ENCODE peak calls at places on chromosomes 16 and 17, in seven cellular contexts. One of them, this sample, is unnamed.

GRCh38 chr16:66391726-66392670 is 25.5 kb downstream of the CDH5 start:
- DNase-seq in PC-9: no peak
- DNase-seq in thoracic aorta: no peak
- DNase-seq in keratinocyte: no peak
- DNase-seq in Peyer's patch: peak
- DNase-seq in sigmoid colon: no peak
- DNase-seq in dorsolateral prefrontal cortex: no peak
- DNase-seq in this sample: no peak

GRCh38 chr17:59963738-59964454 is 644 bp downstream of the RNFT1 start:
- DNase-seq in PC-9: peak
- DNase-seq in thoracic aorta: no peak
- DNase-seq in sigmoid colon: peak
- DNase-seq in Peyer's patch: peak
- DNase-seq in keratinocyte: no peak
- DNase-seq in dorsolateral prefrontal cortex: peak
- DNase-seq in this sample: peak

GRCh38 chr16:50279142-50279865 is 13.0 kb downstream of the ADCY7 start:
- DNase-seq in Peyer's patch: peak
- DNase-seq in thoracic aorta: no peak
- DNase-seq in sigmoid colon: peak
- DNase-seq in keratinocyte: no peak
- DNase-seq in dorsolateral prefrontal cortex: no peak
- DNase-seq in PC-9: no peak
- DNase-seq in this sample: no peak

GRCh38 chr17:36856921-36857381 is 80.3 kb upstream of the LHX1 start:
- DNase-seq in Peyer's patch: no peak
- DNase-seq in sigmoid colon: no peak
- DNase-seq in dorsolateral prefrontal cortex: no peak
- DNase-seq in keratinocyte: no peak
- DNase-seq in thoracic aorta: no peak
- DNase-seq in PC-9: no peak
- DNase-seq in this sample: no peak

GRCh38 chr16:87407511-87408112 is 15.5 kb downstream of the MAP1LC3B start:
- DNase-seq in sigmoid colon: peak
- DNase-seq in thoracic aorta: no peak
- DNase-seq in Peyer's patch: peak
- DNase-seq in dorsolateral prefrontal cortex: no peak
- DNase-seq in keratinocyte: no peak
- DNase-seq in PC-9: peak
- DNase-seq in this sample: peak

GRCh38 chr16:18983565-18984424 is at the start of gene TMC7:
- DNase-seq in sigmoid colon: peak
- DNase-seq in PC-9: peak
- DNase-seq in keratinocyte: no peak
- DNase-seq in Peyer's patch: peak
- DNase-seq in thoracic aorta: peak
- DNase-seq in dorsolateral prefrontal cortex: peak
- DNase-seq in this sample: peak

GRCh38 chr17:34624767-34625389 is 45.5 kb downstream of the TMEM132E start:
- DNase-seq in Peyer's patch: no peak
- DNase-seq in dorsolateral prefrontal cortex: no peak
- DNase-seq in thoracic aorta: no peak
- DNase-seq in sigmoid colon: no peak
- DNase-seq in keratinocyte: no peak
- DNase-seq in PC-9: no peak
- DNase-seq in this sample: no peak

GRCh38 chr17:12545877-12546513 is 119.7 kb upstream of the MYOCD start:
- DNase-seq in PC-9: no peak
- DNase-seq in keratinocyte: peak
- DNase-seq in Peyer's patch: peak
- DNase-seq in thoracic aorta: no peak
- DNase-seq in dorsolateral prefrontal cortex: no peak
- DNase-seq in sigmoid colon: no peak
- DNase-seq in this sample: peak

GRCh38 chr17:57045868-57046671 is 39.0 kb upstream of the AKAP1 start:
- DNase-seq in PC-9: no peak
- DNase-seq in thoracic aorta: no peak
- DNase-seq in dorsolateral prefrontal cortex: no peak
- DNase-seq in sigmoid colon: peak
- DNase-seq in keratinocyte: no peak
- DNase-seq in Peyer's patch: peak
- DNase-seq in this sample: no peak

GRCh38 chr16:71440669-71441347 is 1.0 kb downstream of the TLE7 start:
- DNase-seq in dorsolateral prefrontal cortex: no peak
- DNase-seq in keratinocyte: no peak
- DNase-seq in Peyer's patch: no peak
- DNase-seq in sigmoid colon: no peak
- DNase-seq in PC-9: no peak
- DNase-seq in thoracic aorta: no peak
- DNase-seq in this sample: peak

GRCh38 chr16:87702325-87702811 is 63.4 kb downstream of the KLHDC4 start:
- DNase-seq in thoracic aorta: no peak
- DNase-seq in Peyer's patch: peak
- DNase-seq in dorsolateral prefrontal cortex: no peak
- DNase-seq in keratinocyte: no peak
- DNase-seq in sigmoid colon: no peak
- DNase-seq in PC-9: no peak
- DNase-seq in this sample: no peak

GRCh38 chr16:68528686-68529379 is 10.3 kb upstream of the ZFP90 start:
- DNase-seq in Peyer's patch: peak
- DNase-seq in keratinocyte: no peak
- DNase-seq in PC-9: peak
- DNase-seq in thoracic aorta: peak
- DNase-seq in sigmoid colon: peak
- DNase-seq in dorsolateral prefrontal cortex: peak
- DNase-seq in this sample: peak

GRCh38 chr17:27520571-27521185 is 64.4 kb downstream of the KSR1 start:
- DNase-seq in dorsolateral prefrontal cortex: peak
- DNase-seq in thoracic aorta: no peak
- DNase-seq in keratinocyte: no peak
- DNase-seq in Peyer's patch: no peak
- DNase-seq in sigmoid colon: no peak
- DNase-seq in PC-9: no peak
- DNase-seq in this sample: no peak

GRCh38 chr17:7440823-7441174 is 1.5 kb downstream of the FGF11 start:
- DNase-seq in thoracic aorta: no peak
- DNase-seq in dorsolateral prefrontal cortex: no peak
- DNase-seq in sigmoid colon: no peak
- DNase-seq in keratinocyte: no peak
- DNase-seq in PC-9: no peak
- DNase-seq in Peyer's patch: no peak
- DNase-seq in this sample: no peak

GRCh38 chr17:7263071-7263800 is 958 bp upstream of the CLDN7 start:
- DNase-seq in dorsolateral prefrontal cortex: no peak
- DNase-seq in thoracic aorta: no peak
- DNase-seq in sigmoid colon: no peak
- DNase-seq in PC-9: peak
- DNase-seq in keratinocyte: no peak
- DNase-seq in Peyer's patch: peak
- DNase-seq in this sample: peak

GRCh38 chr16:65828296-65828695 is 538.2 kb upstream of the CDH5 start:
- DNase-seq in Peyer's patch: no peak
- DNase-seq in keratinocyte: no peak
- DNase-seq in PC-9: no peak
- DNase-seq in thoracic aorta: no peak
- DNase-seq in dorsolateral prefrontal cortex: no peak
- DNase-seq in sigmoid colon: no peak
- DNase-seq in this sample: no peak

GRCh38 chr17:18377437-18378204 is at the start of gene EVPLL:
- DNase-seq in Peyer's patch: peak
- DNase-seq in keratinocyte: peak
- DNase-seq in thoracic aorta: no peak
- DNase-seq in sigmoid colon: peak
- DNase-seq in PC-9: peak
- DNase-seq in dorsolateral prefrontal cortex: no peak
- DNase-seq in this sample: peak

GRCh38 chr17:77606865-77607210 is 351.7 kb upstream of the TNRC6C start:
- DNase-seq in sigmoid colon: no peak
- DNase-seq in PC-9: no peak
- DNase-seq in keratinocyte: no peak
- DNase-seq in thoracic aorta: no peak
- DNase-seq in dorsolateral prefrontal cortex: no peak
- DNase-seq in Peyer's patch: no peak
- DNase-seq in this sample: no peak

GRCh38 chr17:1095853-1096675 is 83.7 kb downstream of the ABR start:
- DNase-seq in keratinocyte: no peak
- DNase-seq in Peyer's patch: no peak
- DNase-seq in PC-9: no peak
- DNase-seq in sigmoid colon: no peak
- DNase-seq in thoracic aorta: no peak
- DNase-seq in dorsolateral prefrontal cortex: no peak
- DNase-seq in this sample: no peak

GRCh38 chr17:74561580-74561979 is 5.7 kb downstream of the CD300H start:
- DNase-seq in sigmoid colon: no peak
- DNase-seq in thoracic aorta: no peak
- DNase-seq in dorsolateral prefrontal cortex: no peak
- DNase-seq in Peyer's patch: no peak
- DNase-seq in keratinocyte: no peak
- DNase-seq in PC-9: no peak
- DNase-seq in this sample: no peak

GRCh38 chr16:81548901-81549546 is 104.4 kb downstream of the CMIP start:
- DNase-seq in dorsolateral prefrontal cortex: no peak
- DNase-seq in Peyer's patch: peak
- DNase-seq in PC-9: no peak
- DNase-seq in thoracic aorta: no peak
- DNase-seq in sigmoid colon: no peak
- DNase-seq in keratinocyte: no peak
- DNase-seq in this sample: no peak

GRCh38 chr16:84278333-84278732 is 16.3 kb upstream of the WFDC1 start:
- DNase-seq in dorsolateral prefrontal cortex: no peak
- DNase-seq in PC-9: no peak
- DNase-seq in sigmoid colon: no peak
- DNase-seq in Peyer's patch: no peak
- DNase-seq in thoracic aorta: no peak
- DNase-seq in keratinocyte: no peak
- DNase-seq in this sample: no peak

GRCh38 chr16:49011807-49012345 is 269.8 kb downstream of the CBLN1 start:
- DNase-seq in sigmoid colon: no peak
- DNase-seq in PC-9: no peak
- DNase-seq in dorsolateral prefrontal cortex: no peak
- DNase-seq in keratinocyte: no peak
- DNase-seq in Peyer's patch: no peak
- DNase-seq in thoracic aorta: no peak
- DNase-seq in this sample: no peak

GRCh38 chr17:8844229-8845218 is 22.9 kb downstream of the PIK3R6 start:
- DNase-seq in sigmoid colon: peak
- DNase-seq in dorsolateral prefrontal cortex: no peak
- DNase-seq in PC-9: no peak
- DNase-seq in thoracic aorta: no peak
- DNase-seq in keratinocyte: no peak
- DNase-seq in Peyer's patch: no peak
- DNase-seq in this sample: peak

GRCh38 chr16:2799205-2799851 is 1.1 kb downstream of the PRSS41 start:
- DNase-seq in dorsolateral prefrontal cortex: no peak
- DNase-seq in PC-9: no peak
- DNase-seq in keratinocyte: no peak
- DNase-seq in thoracic aorta: no peak
- DNase-seq in sigmoid colon: peak
- DNase-seq in Peyer's patch: no peak
- DNase-seq in this sample: no peak

DNA sequence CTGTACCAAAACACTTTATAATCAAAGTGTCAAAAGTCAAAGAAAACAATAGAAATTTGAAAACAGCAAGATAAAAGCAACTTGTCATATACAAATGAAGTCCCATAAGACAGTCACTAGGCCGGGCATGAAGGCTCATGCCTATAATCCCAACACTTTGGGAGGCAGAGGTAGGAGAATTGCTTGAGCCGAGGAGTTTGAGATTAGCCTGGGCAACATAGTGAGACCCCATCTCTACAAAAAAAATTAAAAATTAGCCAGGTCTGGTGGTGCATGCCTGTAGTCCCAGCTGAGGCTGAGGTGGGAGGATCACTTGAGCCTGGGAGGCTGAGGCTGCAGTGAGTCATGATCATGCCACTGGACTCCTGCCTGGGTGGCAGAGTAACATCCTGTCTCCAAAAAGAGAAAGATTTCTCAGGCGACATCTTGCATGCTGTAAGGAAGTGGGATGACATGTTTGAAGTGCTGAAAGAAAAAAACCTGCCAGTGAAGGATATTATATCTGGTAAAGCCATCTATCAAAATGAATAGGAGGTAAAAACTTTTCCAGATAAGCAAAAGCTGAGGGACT is 98.7 kb upstream of the NACA2 start:
- DNase-seq in PC-9: no peak
- DNase-seq in Peyer's patch: no peak
- DNase-seq in keratinocyte: no peak
- DNase-seq in sigmoid colon: no peak
- DNase-seq in dorsolateral prefrontal cortex: no peak
- DNase-seq in thoracic aorta: no peak
- DNase-seq in this sample: no peak
- TF ChIP-seq CTCF in PC-9: no peak
- TF ChIP-seq CTCF in Peyer's patch: no peak
- TF ChIP-seq CTCF in keratinocyte: no peak
- TF ChIP-seq CTCF in sigmoid colon: no peak
- TF ChIP-seq CTCF in dorsolateral prefrontal cortex: no peak
- TF ChIP-seq CTCF in thoracic aorta: no peak
- TF ChIP-seq CTCF in this sample: no peak

GRCh38 chr17:32335647-32336046 is 6.3 kb downstream of the C17orf75 start:
- DNase-seq in PC-9: no peak
- DNase-seq in Peyer's patch: no peak
- DNase-seq in thoracic aorta: no peak
- DNase-seq in keratinocyte: no peak
- DNase-seq in dorsolateral prefrontal cortex: no peak
- DNase-seq in sigmoid colon: no peak
- DNase-seq in this sample: no peak
- H3K27ac ChIP-seq in PC-9: no peak
- H3K27ac ChIP-seq in Peyer's patch: no peak
- H3K27ac ChIP-seq in thoracic aorta: no peak
- H3K27ac ChIP-seq in keratinocyte: no peak
- H3K27ac ChIP-seq in dorsolateral prefrontal cortex: no peak
- H3K27ac ChIP-seq in sigmoid colon: no peak
- H3K27ac ChIP-seq in this sample: no peak

GRCh38 chr16:23908790-23909189 is 73.0 kb downstream of the PRKCB start:
- DNase-seq in sigmoid colon: no peak
- DNase-seq in PC-9: no peak
- DNase-seq in dorsolateral prefrontal cortex: no peak
- DNase-seq in Peyer's patch: no peak
- DNase-seq in thoracic aorta: no peak
- DNase-seq in keratinocyte: no peak
- DNase-seq in this sample: no peak
- TF ChIP-seq CTCF in sigmoid colon: no peak
- TF ChIP-seq CTCF in PC-9: no peak
- TF ChIP-seq CTCF in dorsolateral prefrontal cortex: no peak
- TF ChIP-seq CTCF in Peyer's patch: no peak
- TF ChIP-seq CTCF in thoracic aorta: no peak
- TF ChIP-seq CTCF in keratinocyte: no peak
- TF ChIP-seq CTCF in this sample: no peak

DNA sequence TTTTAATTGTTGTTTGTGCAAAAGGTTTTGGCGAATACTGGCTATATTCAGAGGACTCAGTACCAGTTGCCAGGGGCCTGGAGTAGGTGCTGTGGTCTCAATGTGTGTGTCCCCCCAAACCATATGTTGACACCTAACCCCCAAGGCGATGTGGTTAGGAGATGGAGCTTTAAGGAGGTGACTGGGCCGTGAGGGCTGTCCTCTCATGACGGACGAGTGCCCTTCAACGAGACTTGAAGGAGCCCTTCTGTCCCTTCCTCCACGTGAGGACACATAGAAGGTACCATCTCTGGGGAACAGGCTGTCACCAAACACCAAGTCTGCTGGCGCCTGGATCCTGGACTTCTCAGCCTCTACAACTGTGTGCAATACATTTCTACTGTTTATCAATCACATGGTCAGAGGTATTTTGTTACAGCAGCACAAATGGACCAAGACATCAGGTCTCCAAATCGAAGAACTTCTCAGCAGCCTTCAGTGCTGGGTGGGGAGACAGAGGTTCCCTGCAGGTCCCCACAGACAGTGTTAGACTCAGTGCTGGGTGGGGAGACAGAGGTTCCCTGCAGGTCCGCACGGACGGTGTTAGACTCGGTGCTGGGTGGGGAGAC is 24.8 kb upstream of the METRNL start:
- DNase-seq in sigmoid colon: peak
- DNase-seq in keratinocyte: no peak
- DNase-seq in thoracic aorta: no peak
- DNase-seq in dorsolateral prefrontal cortex: no peak
- DNase-seq in PC-9: no peak
- DNase-seq in Peyer's patch: peak
- DNase-seq in this sample: no peak
- H3K27ac ChIP-seq in sigmoid colon: no peak
- H3K27ac ChIP-seq in keratinocyte: no peak
- H3K27ac ChIP-seq in thoracic aorta: no peak
- H3K27ac ChIP-seq in dorsolateral prefrontal cortex: no peak
- H3K27ac ChIP-seq in PC-9: no peak
- H3K27ac ChIP-seq in Peyer's patch: peak
- H3K27ac ChIP-seq in this sample: peak